ENCODE peak calls at places on chromosome 9, in five cellular contexts. One of them, this sample, is unnamed.

GRCh38 chr9:113219972-113220371 is 1.1 kb downstream of the FKBP15 start:
- DNase-seq in left ventricle myocardium inferior: no peak
- DNase-seq in A549: no peak
- DNase-seq in PC-9: no peak
- DNase-seq in small intestine: no peak
- DNase-seq in this sample: no peak

GRCh38 chr9:82031538-82032280 is 43.1 kb downstream of the SPATA31D1 start:
- DNase-seq in A549: no peak
- DNase-seq in left ventricle myocardium inferior: peak; percentile 33
- DNase-seq in small intestine: peak; percentile 9
- DNase-seq in PC-9: peak; percentile 21
- DNase-seq in this sample: peak; percentile 0

GRCh38 chr9:84583866-84584265 is 85.7 kb upstream of the NTRK2 start:
- DNase-seq in PC-9: no peak
- DNase-seq in small intestine: no peak
- DNase-seq in A549: no peak
- DNase-seq in left ventricle myocardium inferior: no peak
- DNase-seq in this sample: no peak

GRCh38 chr9:95810814-95811213 is 64.7 kb upstream of the ERCC6L2 start:
- DNase-seq in small intestine: no peak
- DNase-seq in A549: no peak
- DNase-seq in left ventricle myocardium inferior: no peak
- DNase-seq in PC-9: no peak
- DNase-seq in this sample: no peak

GRCh38 chr9:73176450-73176875 is 24.8 kb downstream of the ANXA1 start:
- DNase-seq in A549: peak; percentile 58
- DNase-seq in left ventricle myocardium inferior: no peak
- DNase-seq in PC-9: peak; percentile 88
- DNase-seq in small intestine: no peak
- DNase-seq in this sample: peak; percentile 84

GRCh38 chr9:106859957-106860715 is 2.8 kb upstream of the ZNF462 start:
- DNase-seq in PC-9: no peak
- DNase-seq in left ventricle myocardium inferior: peak; percentile 28
- DNase-seq in small intestine: peak; percentile 43
- DNase-seq in A549: peak; percentile 10
- DNase-seq in this sample: peak; percentile 50

GRCh38 chr9:87957839-87958238 is 16.5 kb downstream of the CDK20 start:
- DNase-seq in A549: no peak
- DNase-seq in left ventricle myocardium inferior: no peak
- DNase-seq in small intestine: no peak
- DNase-seq in PC-9: no peak
- DNase-seq in this sample: no peak

GRCh38 chr9:114387678-114388431 is at the start of gene AKNA:
- DNase-seq in left ventricle myocardium inferior: peak; percentile 75
- DNase-seq in PC-9: no peak
- DNase-seq in small intestine: peak; percentile 68
- DNase-seq in A549: no peak
- DNase-seq in this sample: peak; percentile 40

GRCh38 chr9:126491256-126491879 is 122.4 kb upstream of the LMX1B start:
- DNase-seq in A549: no peak
- DNase-seq in left ventricle myocardium inferior: no peak
- DNase-seq in PC-9: peak; percentile 50
- DNase-seq in small intestine: peak; percentile 61
- DNase-seq in this sample: peak; percentile 75

GRCh38 chr9:250625-251024 is 36.0 kb downstream of the DOCK8 start:
- DNase-seq in PC-9: no peak
- DNase-seq in left ventricle myocardium inferior: no peak
- DNase-seq in A549: no peak
- DNase-seq in small intestine: no peak
- DNase-seq in this sample: no peak

GRCh38 chr9:134453776-134454175 is 127.5 kb downstream of the RXRA start:
- DNase-seq in small intestine: no peak
- DNase-seq in PC-9: no peak
- DNase-seq in left ventricle myocardium inferior: no peak
- DNase-seq in A549: no peak
- DNase-seq in this sample: no peak

GRCh38 chr9:84513981-84514380 is 155.5 kb upstream of the NTRK2 start:
- DNase-seq in small intestine: no peak
- DNase-seq in left ventricle myocardium inferior: no peak
- DNase-seq in A549: no peak
- DNase-seq in PC-9: no peak
- DNase-seq in this sample: no peak

GRCh38 chr9:98276907-98277469 is 21.5 kb upstream of the TBC1D2 start:
- DNase-seq in small intestine: no peak
- DNase-seq in A549: no peak
- DNase-seq in left ventricle myocardium inferior: no peak
- DNase-seq in PC-9: no peak
- DNase-seq in this sample: no peak

GRCh38 chr9:97046228-97046627 is 7.3 kb upstream of the CTSV start:
- DNase-seq in A549: peak; percentile 41
- DNase-seq in left ventricle myocardium inferior: no peak
- DNase-seq in small intestine: peak; percentile 80
- DNase-seq in PC-9: peak; percentile 98
- DNase-seq in this sample: no peak

GRCh38 chr9:107612136-107612535 is 122.6 kb upstream of the KLF4 start:
- DNase-seq in PC-9: no peak
- DNase-seq in left ventricle myocardium inferior: peak; percentile 76
- DNase-seq in small intestine: no peak
- DNase-seq in A549: no peak
- DNase-seq in this sample: no peak

GRCh38 chr9:76943071-76943470 is 37.2 kb upstream of the PRUNE2 start:
- DNase-seq in A549: no peak
- DNase-seq in left ventricle myocardium inferior: no peak
- DNase-seq in PC-9: no peak
- DNase-seq in small intestine: peak; percentile 43
- DNase-seq in this sample: no peak

GRCh38 chr9:71446499-71447411 is 321.6 kb downstream of the CEMIP2 start:
- DNase-seq in small intestine: peak; percentile 42
- DNase-seq in left ventricle myocardium inferior: no peak
- DNase-seq in PC-9: peak; percentile 11
- DNase-seq in A549: peak; percentile 40
- DNase-seq in this sample: peak; percentile 83

GRCh38 chr9:95434116-95435073 is 82.4 kb downstream of the PTCH1 start:
- DNase-seq in A549: no peak
- DNase-seq in PC-9: peak; percentile 88
- DNase-seq in left ventricle myocardium inferior: no peak
- DNase-seq in small intestine: peak; percentile 65
- DNase-seq in this sample: no peak

GRCh38 chr9:87549774-87550173 is 52.1 kb downstream of the DAPK1 start:
- DNase-seq in left ventricle myocardium inferior: no peak
- DNase-seq in PC-9: no peak
- DNase-seq in A549: no peak
- DNase-seq in small intestine: no peak
- DNase-seq in this sample: no peak

GRCh38 chr9:130444565-130445221 is at the start of gene ASS1:
- DNase-seq in left ventricle myocardium inferior: peak; percentile 79
- DNase-seq in PC-9: peak; percentile 97
- DNase-seq in A549: peak; percentile 68
- DNase-seq in small intestine: peak; percentile 77
- DNase-seq in this sample: no peak

GRCh38 chr9:37929441-37929895 is 25.5 kb upstream of the SLC25A51 start:
- DNase-seq in PC-9: no peak
- DNase-seq in left ventricle myocardium inferior: no peak
- DNase-seq in A549: no peak
- DNase-seq in small intestine: no peak
- DNase-seq in this sample: no peak

GRCh38 chr9:93126825-93127368 is 7.2 kb downstream of the NINJ1 start:
- DNase-seq in PC-9: no peak
- DNase-seq in small intestine: no peak
- DNase-seq in left ventricle myocardium inferior: peak; percentile 16
- DNase-seq in A549: no peak
- DNase-seq in this sample: no peak

GRCh38 chr9:105278751-105279150 is 34.3 kb downstream of the SLC44A1 start:
- DNase-seq in A549: no peak
- DNase-seq in small intestine: no peak
- DNase-seq in PC-9: no peak
- DNase-seq in left ventricle myocardium inferior: no peak
- DNase-seq in this sample: no peak

GRCh38 chr9:109968702-109969450 is 188.9 kb downstream of the PALM2AKAP2 start:
- DNase-seq in left ventricle myocardium inferior: no peak
- DNase-seq in PC-9: no peak
- DNase-seq in small intestine: no peak
- DNase-seq in A549: no peak
- DNase-seq in this sample: no peak

GRCh38 chr9:104976196-104976595 is 48.2 kb upstream of the ABCA1 start:
- DNase-seq in PC-9: no peak
- DNase-seq in A549: no peak
- DNase-seq in left ventricle myocardium inferior: no peak
- DNase-seq in small intestine: no peak
- DNase-seq in this sample: no peak

GRCh38 chr9:127121628-127122175 is 733 bp downstream of the ANGPTL2 start:
- DNase-seq in left ventricle myocardium inferior: no peak
- DNase-seq in A549: no peak
- DNase-seq in PC-9: no peak
- DNase-seq in small intestine: no peak
- DNase-seq in this sample: no peak

GRCh38 chr9:111066427-111066826 is 28.2 kb upstream of the LPAR1 start:
- DNase-seq in PC-9: no peak
- DNase-seq in left ventricle myocardium inferior: no peak
- DNase-seq in A549: no peak
- DNase-seq in small intestine: no peak
- DNase-seq in this sample: no peak

GRCh38 chr9:87075537-87075936 is 128.2 kb upstream of the GAS1 start:
- DNase-seq in left ventricle myocardium inferior: no peak
- DNase-seq in PC-9: no peak
- DNase-seq in small intestine: no peak
- DNase-seq in A549: no peak
- DNase-seq in this sample: no peak

GRCh38 chr9:121885345-121885901 is 207.7 kb downstream of the TTLL11 start:
- DNase-seq in small intestine: peak; percentile 6
- DNase-seq in PC-9: no peak
- DNase-seq in A549: no peak
- DNase-seq in left ventricle myocardium inferior: no peak
- DNase-seq in this sample: no peak
- H3K4me1 ChIP-seq in small intestine: no peaks in the 10 kb centered on the region
- H3K4me1 ChIP-seq in PC-9: no peaks in the 10 kb centered on the region
- H3K4me1 ChIP-seq in A549: peaks cover 10% of the 10 kb centered on the region
- H3K4me1 ChIP-seq in left ventricle myocardium inferior: peaks cover 6% of the 10 kb centered on the region
- H3K4me1 ChIP-seq in this sample: peaks cover 22% of the 10 kb centered on the region

GRCh38 chr9:136538599-136539426 is 7.0 kb downstream of the NOTCH1 start:
- DNase-seq in PC-9: no peak
- DNase-seq in small intestine: no peak
- DNase-seq in left ventricle myocardium inferior: peak; percentile 57
- DNase-seq in A549: no peak
- DNase-seq in this sample: no peak
- H3K27ac ChIP-seq in PC-9: peak overlapping the region; percentile 42
- H3K27ac ChIP-seq in small intestine: peak overlapping the region; percentile 93
- H3K27ac ChIP-seq in left ventricle myocardium inferior: peak overlapping the region; percentile 98
- H3K27ac ChIP-seq in A549: peak overlapping the region; percentile 27
- H3K27ac ChIP-seq in this sample: no peak overlapping the region

DNA sequence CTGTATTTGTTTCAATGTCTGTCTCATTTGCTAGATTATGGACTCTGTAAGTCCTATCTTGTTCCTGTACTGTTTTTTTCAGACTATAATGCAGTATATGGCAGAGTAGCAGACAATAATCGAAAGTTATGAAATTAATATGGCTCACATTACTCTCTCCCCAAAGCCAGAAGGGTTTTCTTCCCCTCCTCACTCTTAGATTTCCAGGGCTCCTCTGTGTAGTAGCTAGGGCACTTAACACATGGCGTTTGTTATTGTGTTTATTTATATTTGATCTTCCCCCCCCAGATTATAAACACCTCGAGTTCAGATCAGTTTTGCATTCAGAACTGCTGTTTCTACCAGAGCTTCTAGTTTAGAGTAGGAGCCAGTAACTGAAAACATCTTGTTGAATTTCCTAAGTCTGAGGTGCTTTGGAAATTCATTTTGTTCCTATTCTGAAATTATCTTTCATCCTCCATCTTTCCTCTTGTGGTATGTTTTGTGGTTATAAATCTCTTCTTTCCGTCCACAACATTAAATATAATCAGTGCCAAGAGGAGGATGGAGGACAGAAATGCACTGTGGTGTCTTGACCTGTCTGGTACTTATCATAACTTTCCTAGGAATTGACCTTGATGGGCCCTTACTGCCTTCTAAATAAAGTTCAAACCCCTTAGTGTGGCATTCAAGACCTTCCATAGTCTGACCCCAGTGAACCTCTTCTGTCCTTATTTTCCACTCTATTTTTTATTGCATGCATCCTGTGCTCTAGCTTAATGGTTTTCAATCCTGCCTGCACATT is 27.0 kb downstream of the TLE4 start:
- DNase-seq in left ventricle myocardium inferior: no peak
- DNase-seq in PC-9: no peak
- DNase-seq in A549: no peak
- DNase-seq in small intestine: no peak
- DNase-seq in this sample: no peak
- H3K4me1 ChIP-seq in left ventricle myocardium inferior: peaks cover 13% of the 10 kb centered on the region
- H3K4me1 ChIP-seq in PC-9: no peaks in the 10 kb centered on the region
- H3K4me1 ChIP-seq in A549: no peaks in the 10 kb centered on the region
- H3K4me1 ChIP-seq in small intestine: no peaks in the 10 kb centered on the region
- H3K4me1 ChIP-seq in this sample: no peaks in the 10 kb centered on the region

GRCh38 chr9:136590788-136591187 is 44.9 kb upstream of the NOTCH1 start:
- DNase-seq in left ventricle myocardium inferior: no peak
- DNase-seq in small intestine: no peak
- DNase-seq in A549: no peak
- DNase-seq in PC-9: no peak
- DNase-seq in this sample: no peak

GRCh38 chr9:136589766-136590740 is 44.2 kb upstream of the NOTCH1 start:
- DNase-seq in small intestine: no peak
- DNase-seq in A549: no peak
- DNase-seq in left ventricle myocardium inferior: no peak
- DNase-seq in PC-9: no peak
- DNase-seq in this sample: no peak

GRCh38 chr9:136587145-136587943 is 41.5 kb upstream of the NOTCH1 start:
- DNase-seq in A549: no peak
- DNase-seq in left ventricle myocardium inferior: peak; percentile 91
- DNase-seq in PC-9: no peak
- DNase-seq in small intestine: no peak
- DNase-seq in this sample: peak; percentile 80

GRCh38 chr9:136587944-136588662 is 42.3 kb upstream of the NOTCH1 start:
- DNase-seq in left ventricle myocardium inferior: no peak
- DNase-seq in small intestine: no peak
- DNase-seq in PC-9: no peak
- DNase-seq in A549: no peak
- DNase-seq in this sample: peak; percentile 97

DNA sequence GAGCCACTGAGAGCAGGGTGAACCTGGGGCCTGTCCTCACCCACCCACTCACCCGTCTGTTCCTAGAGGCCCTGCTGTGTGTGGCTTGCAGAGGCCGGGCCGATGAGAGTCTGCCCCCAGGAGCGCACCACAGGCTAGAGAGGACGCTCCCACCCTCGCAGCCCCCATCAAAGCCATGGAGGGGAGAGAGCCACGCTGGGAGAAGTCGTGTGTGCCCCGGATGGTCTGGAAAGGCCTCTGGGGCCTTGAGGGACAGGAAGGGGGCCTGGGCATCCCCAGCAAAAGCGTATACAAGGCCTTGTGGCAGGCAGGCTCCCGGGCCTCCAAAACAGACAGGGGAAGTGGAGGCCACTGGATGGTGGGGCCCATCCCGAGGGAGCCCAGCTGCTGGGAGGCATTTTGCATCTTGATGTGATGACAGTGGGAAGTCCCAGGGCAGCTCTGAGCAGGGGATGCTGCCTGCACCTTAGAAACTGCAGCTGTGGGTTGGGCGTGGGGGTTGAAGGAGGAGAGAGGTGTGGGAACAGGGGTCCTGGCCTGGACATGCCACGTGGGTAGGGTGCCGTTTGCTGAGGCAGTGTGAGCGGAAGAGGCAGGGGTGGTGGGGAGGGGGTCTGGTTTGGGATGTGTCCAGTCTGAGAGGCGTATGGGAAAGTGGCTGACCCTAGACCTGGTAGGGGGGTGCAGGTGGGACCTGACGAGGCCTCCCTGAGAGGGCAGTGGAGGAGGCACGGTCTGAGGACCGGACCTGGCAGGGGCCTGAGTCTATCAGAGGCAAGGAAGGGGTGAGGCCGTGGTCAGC is 43.0 kb upstream of the NOTCH1 start:
- DNase-seq in A549: no peak
- DNase-seq in small intestine: no peak
- DNase-seq in PC-9: no peak
- DNase-seq in left ventricle myocardium inferior: no peak
- DNase-seq in this sample: peak; percentile 58
- H3K27ac ChIP-seq in A549: peak overlapping the region; percentile 67
- H3K27ac ChIP-seq in small intestine: peak overlapping the region; percentile 33
- H3K27ac ChIP-seq in PC-9: no peak overlapping the region
- H3K27ac ChIP-seq in left ventricle myocardium inferior: peak overlapping the region; percentile 86
- H3K27ac ChIP-seq in this sample: peak overlapping the region; percentile 86

This sample was measured in A673.